ENCODE peak calls at places on chromosomes 3 and 15, in ten cellular contexts. Z, D, L, G, U, A, F, V, X and E are unnamed samples.

GRCh38 chr15:35141743-35142356 is 56.8 kb upstream of the NANOGP8 start:
- DNase-seq in Z (no peak), D (no peak), L (no peak), G (no peak), U (no peak), A (no peak), F (no peak), V (no peak), X (no peak), E (no peak)

GRCh38 chr3:193742628-193743027 is 149.6 kb downstream of the OPA1 start:
- DNase-seq in Z (no peak), D (no peak), L (no peak), G (no peak), U (no peak), A (peak; percentile 23), F (no peak), V (no peak), X (no peak), E (no peak)

GRCh38 chr3:156676467-156677119 is 2.2 kb downstream of the TIPARP start:
- DNase-seq in Z (no peak), D (no peak), L (no peak), G (no peak), U (no peak), A (no peak), F (no peak), V (no peak), X (no peak), E (no peak)

GRCh38 chr3:39224288-39224687 is 31.9 kb upstream of the XIRP1 start:
- DNase-seq in Z (no peak), D (no peak), L (no peak), G (no peak), U (no peak), A (no peak), F (no peak), V (no peak), X (no peak), E (no peak)

GRCh38 chr3:43075904-43076661 is 29.8 kb downstream of the POMGNT2 start:
- DNase-seq in Z (no peak), D (no peak), L (no peak), G (no peak), U (no peak), A (no peak), F (no peak), V (no peak), X (no peak), E (no peak)

GRCh38 chr3:3227670-3228069 is 48.2 kb upstream of the CRBN start:
- DNase-seq in Z (no peak), D (no peak), L (no peak), G (no peak), U (no peak), A (no peak), F (no peak), V (no peak), X (no peak), E (no peak)

GRCh38 chr3:9787714-9788113 is 4.6 kb downstream of the TADA3 start:
- DNase-seq in Z (no peak), D (no peak), L (no peak), G (no peak), U (no peak), A (no peak), F (no peak), V (no peak), X (no peak), E (no peak)

GRCh38 chr3:186070550-186070949 is 38.3 kb downstream of the ETV5 start:
- DNase-seq in Z (no peak), D (no peak), L (no peak), G (no peak), U (no peak), A (no peak), F (no peak), V (no peak), X (no peak), E (no peak)

GRCh38 chr3:53211704-53212702 is 43.8 kb downstream of the TKT start:
- DNase-seq in Z (no peak), D (no peak), L (no peak), G (no peak), U (no peak), A (no peak), F (no peak), V (no peak), X (no peak), E (no peak)

GRCh38 chr15:47917881-47918280 is 200.6 kb downstream of the SEMA6D start:
- DNase-seq in Z (no peak), D (no peak), L (no peak), G (no peak), U (no peak), A (no peak), F (no peak), V (no peak), X (no peak), E (no peak)

GRCh38 chr3:40976241-40976640 is 223.1 kb upstream of the CTNNB1 start:
- DNase-seq in Z (no peak), D (no peak), L (no peak), G (no peak), U (no peak), A (no peak), F (no peak), V (no peak), X (no peak), E (no peak)

GRCh38 chr3:45816544-45816943 is 20.2 kb upstream of the SLC6A20 start:
- DNase-seq in Z (no peak), D (no peak), L (no peak), G (no peak), U (no peak), A (no peak), F (no peak), V (peak; percentile 42), X (no peak), E (no peak)

GRCh38 chr15:48388017-48388936 is 57.0 kb downstream of the DUT start:
- DNase-seq in Z (no peak), D (no peak), L (no peak), G (no peak), U (no peak), A (no peak), F (no peak), V (no peak), X (no peak), E (no peak)

GRCh38 chr3:194874206-194874605 is 188.5 kb downstream of the FAM43A start:
- DNase-seq in Z (no peak), D (no peak), L (no peak), G (no peak), U (no peak), A (no peak), F (peak; percentile 24), V (no peak), X (no peak), E (no peak)

GRCh38 chr3:94159062-94159726 is 96.3 kb downstream of the NSUN3 start:
- DNase-seq in Z (peak; percentile 20), D (no peak), L (no peak), G (no peak), U (no peak), A (no peak), F (no peak), V (no peak), X (no peak), E (no peak)

GRCh38 chr15:66167854-66168253 is 85.7 kb downstream of the MEGF11 start:
- DNase-seq in Z (no peak), D (no peak), L (no peak), G (no peak), U (no peak), A (no peak), F (no peak), V (no peak), X (no peak), E (no peak)

GRCh38 chr15:52679232-52680040 is at the start of gene ATOSA:
- DNase-seq in Z (peak; percentile 84), D (peak; percentile 94), L (peak; percentile 84), G (peak; percentile 92), U (peak; percentile 84), A (peak; percentile 90), F (peak; percentile 95), V (peak; percentile 91), X (peak; percentile 88), E (peak; percentile 89)

GRCh38 chr3:121411554-121411953 is 134.2 kb downstream of the POLQ start:
- DNase-seq in Z (no peak), D (no peak), L (no peak), G (no peak), U (no peak), A (no peak), F (no peak), V (no peak), X (no peak), E (no peak)

GRCh38 chr3:71542548-71543370 is 40.8 kb downstream of the FOXP1 start:
- DNase-seq in Z (peak; percentile 62), D (peak; percentile 87), L (no peak), G (no peak), U (no peak), A (no peak), F (no peak), V (peak; percentile 81), X (no peak), E (no peak)

GRCh38 chr3:171351676-171352075 is 108.5 kb downstream of the TNIK start:
- DNase-seq in Z (no peak), D (no peak), L (no peak), G (no peak), U (no peak), A (no peak), F (no peak), V (peak; percentile 29), X (no peak), E (no peak)

GRCh38 chr3:13839766-13840340 is 40.0 kb downstream of the WNT7A start:
- DNase-seq in Z (no peak), D (no peak), L (no peak), G (no peak), U (no peak), A (no peak), F (no peak), V (no peak), X (no peak), E (no peak)

GRCh38 chr3:186097663-186098451 is 11.0 kb downstream of the ETV5 start:
- DNase-seq in Z (peak; percentile 96), D (peak; percentile 71), L (no peak), G (no peak), U (no peak), A (no peak), F (no peak), V (peak; percentile 29), X (no peak), E (no peak)

GRCh38 chr3:67644827-67645226 is 9.6 kb downstream of the SUCLG2 start:
- DNase-seq in Z (no peak), D (no peak), L (no peak), G (no peak), U (no peak), A (no peak), F (no peak), V (no peak), X (no peak), E (no peak)

GRCh38 chr15:89052474-89052873 is 35.8 kb upstream of the ABHD2 start:
- DNase-seq in Z (no peak), D (no peak), L (no peak), G (no peak), U (no peak), A (no peak), F (no peak), V (no peak), X (no peak), E (no peak)